ENCODE peak calls at places on chromosomes 13 and 19, in eight cellular contexts. One of them, this sample, is unnamed.

GRCh38 chr19:11480081-11480926 is 542 bp downstream of the ELAVL3 start:
- DNase-seq in thoracic aorta: no peak
- DNase-seq in activated T-helper 1 cell treated with anti-CD3 and anti-CD28 coated beads, Interleukin-12 subunit alpha, Interleukin-12 subunit beta, Interleukin-2, Interleukin-4 antibody, amounts not matched to agents 30 ng/mL and 10 ng/mL and 1 ng/mL, durations not matched to agents 14 hours and 24 hours and 36 hours: no peak
- DNase-seq in occipital lobe: peak
- DNase-seq in NCI-H1092: peak
- DNase-seq in B cell: peak
- DNase-seq in NCI-H2107: no peak
- DNase-seq in stimulated activated naive B cell treated with anti-CD40 and anti-IgM and Interleukin-4, amounts not matched to agents 10 μg/mL and 1 μg/mL and 100 μg/mL, for 72 hours: no peak
- DNase-seq in this sample: no peak

GRCh38 chr19:493391-494170 is 2.7 kb upstream of the MADCAM1 start:
- DNase-seq in activated T-helper 1 cell treated with anti-CD3 and anti-CD28 coated beads, Interleukin-12 subunit alpha, Interleukin-12 subunit beta, Interleukin-2, Interleukin-4 antibody, amounts not matched to agents 30 ng/mL and 10 ng/mL and 1 ng/mL, durations not matched to agents 14 hours and 24 hours and 36 hours: no peak
- DNase-seq in NCI-H2107: no peak
- DNase-seq in occipital lobe: no peak
- DNase-seq in B cell: no peak
- DNase-seq in stimulated activated naive B cell treated with anti-CD40 and anti-IgM and Interleukin-4, amounts not matched to agents 10 μg/mL and 1 μg/mL and 100 μg/mL, for 72 hours: no peak
- DNase-seq in NCI-H1092: no peak
- DNase-seq in thoracic aorta: no peak
- DNase-seq in this sample: no peak

GRCh38 chr19:49097453-49098288 is 12.4 kb downstream of the SNRNP70 start:
- DNase-seq in thoracic aorta: no peak
- DNase-seq in occipital lobe: peak
- DNase-seq in NCI-H2107: peak
- DNase-seq in activated T-helper 1 cell treated with anti-CD3 and anti-CD28 coated beads, Interleukin-12 subunit alpha, Interleukin-12 subunit beta, Interleukin-2, Interleukin-4 antibody, amounts not matched to agents 30 ng/mL and 10 ng/mL and 1 ng/mL, durations not matched to agents 14 hours and 24 hours and 36 hours: peak
- DNase-seq in B cell: peak
- DNase-seq in stimulated activated naive B cell treated with anti-CD40 and anti-IgM and Interleukin-4, amounts not matched to agents 10 μg/mL and 1 μg/mL and 100 μg/mL, for 72 hours: peak
- DNase-seq in NCI-H1092: peak
- DNase-seq in this sample: no peak

GRCh38 chr19:610071-610800 is 20.6 kb downstream of the HCN2 start:
- DNase-seq in stimulated activated naive B cell treated with anti-CD40 and anti-IgM and Interleukin-4, amounts not matched to agents 10 μg/mL and 1 μg/mL and 100 μg/mL, for 72 hours: no peak
- DNase-seq in activated T-helper 1 cell treated with anti-CD3 and anti-CD28 coated beads, Interleukin-12 subunit alpha, Interleukin-12 subunit beta, Interleukin-2, Interleukin-4 antibody, amounts not matched to agents 30 ng/mL and 10 ng/mL and 1 ng/mL, durations not matched to agents 14 hours and 24 hours and 36 hours: no peak
- DNase-seq in NCI-H2107: no peak
- DNase-seq in B cell: peak
- DNase-seq in thoracic aorta: no peak
- DNase-seq in occipital lobe: no peak
- DNase-seq in NCI-H1092: no peak
- DNase-seq in this sample: peak

GRCh38 chr19:5154129-5154798 is 185.4 kb downstream of the KDM4B start:
- DNase-seq in NCI-H2107: no peak
- DNase-seq in stimulated activated naive B cell treated with anti-CD40 and anti-IgM and Interleukin-4, amounts not matched to agents 10 μg/mL and 1 μg/mL and 100 μg/mL, for 72 hours: no peak
- DNase-seq in B cell: peak
- DNase-seq in NCI-H1092: no peak
- DNase-seq in occipital lobe: no peak
- DNase-seq in activated T-helper 1 cell treated with anti-CD3 and anti-CD28 coated beads, Interleukin-12 subunit alpha, Interleukin-12 subunit beta, Interleukin-2, Interleukin-4 antibody, amounts not matched to agents 30 ng/mL and 10 ng/mL and 1 ng/mL, durations not matched to agents 14 hours and 24 hours and 36 hours: no peak
- DNase-seq in thoracic aorta: no peak
- DNase-seq in this sample: no peak

GRCh38 chr13:45931211-45931610 is 79.7 kb upstream of the SIAH3 start:
- DNase-seq in occipital lobe: no peak
- DNase-seq in thoracic aorta: no peak
- DNase-seq in NCI-H2107: no peak
- DNase-seq in stimulated activated naive B cell treated with anti-CD40 and anti-IgM and Interleukin-4, amounts not matched to agents 10 μg/mL and 1 μg/mL and 100 μg/mL, for 72 hours: no peak
- DNase-seq in activated T-helper 1 cell treated with anti-CD3 and anti-CD28 coated beads, Interleukin-12 subunit alpha, Interleukin-12 subunit beta, Interleukin-2, Interleukin-4 antibody, amounts not matched to agents 30 ng/mL and 10 ng/mL and 1 ng/mL, durations not matched to agents 14 hours and 24 hours and 36 hours: no peak
- DNase-seq in B cell: no peak
- DNase-seq in NCI-H1092: no peak
- DNase-seq in this sample: no peak

GRCh38 chr19:6876790-6877189 is 10.6 kb upstream of the ADGRE1 start:
- DNase-seq in activated T-helper 1 cell treated with anti-CD3 and anti-CD28 coated beads, Interleukin-12 subunit alpha, Interleukin-12 subunit beta, Interleukin-2, Interleukin-4 antibody, amounts not matched to agents 30 ng/mL and 10 ng/mL and 1 ng/mL, durations not matched to agents 14 hours and 24 hours and 36 hours: no peak
- DNase-seq in B cell: no peak
- DNase-seq in occipital lobe: no peak
- DNase-seq in thoracic aorta: no peak
- DNase-seq in NCI-H1092: no peak
- DNase-seq in stimulated activated naive B cell treated with anti-CD40 and anti-IgM and Interleukin-4, amounts not matched to agents 10 μg/mL and 1 μg/mL and 100 μg/mL, for 72 hours: no peak
- DNase-seq in NCI-H2107: no peak
- DNase-seq in this sample: no peak

GRCh38 chr19:3224346-3225325 is at the start of gene CELF5:
- DNase-seq in occipital lobe: peak
- DNase-seq in activated T-helper 1 cell treated with anti-CD3 and anti-CD28 coated beads, Interleukin-12 subunit alpha, Interleukin-12 subunit beta, Interleukin-2, Interleukin-4 antibody, amounts not matched to agents 30 ng/mL and 10 ng/mL and 1 ng/mL, durations not matched to agents 14 hours and 24 hours and 36 hours: peak
- DNase-seq in NCI-H2107: peak
- DNase-seq in stimulated activated naive B cell treated with anti-CD40 and anti-IgM and Interleukin-4, amounts not matched to agents 10 μg/mL and 1 μg/mL and 100 μg/mL, for 72 hours: no peak
- DNase-seq in B cell: peak
- DNase-seq in NCI-H1092: peak
- DNase-seq in thoracic aorta: no peak
- DNase-seq in this sample: no peak

GRCh38 chr13:33212396-33212795 is 73.2 kb downstream of the STARD13 start:
- DNase-seq in NCI-H2107: no peak
- DNase-seq in thoracic aorta: no peak
- DNase-seq in NCI-H1092: no peak
- DNase-seq in activated T-helper 1 cell treated with anti-CD3 and anti-CD28 coated beads, Interleukin-12 subunit alpha, Interleukin-12 subunit beta, Interleukin-2, Interleukin-4 antibody, amounts not matched to agents 30 ng/mL and 10 ng/mL and 1 ng/mL, durations not matched to agents 14 hours and 24 hours and 36 hours: no peak
- DNase-seq in stimulated activated naive B cell treated with anti-CD40 and anti-IgM and Interleukin-4, amounts not matched to agents 10 μg/mL and 1 μg/mL and 100 μg/mL, for 72 hours: no peak
- DNase-seq in occipital lobe: no peak
- DNase-seq in B cell: no peak
- DNase-seq in this sample: no peak

GRCh38 chr19:56625708-56626107 is 17.3 kb upstream of the SMIM17 start:
- DNase-seq in stimulated activated naive B cell treated with anti-CD40 and anti-IgM and Interleukin-4, amounts not matched to agents 10 μg/mL and 1 μg/mL and 100 μg/mL, for 72 hours: no peak
- DNase-seq in occipital lobe: no peak
- DNase-seq in NCI-H1092: no peak
- DNase-seq in B cell: no peak
- DNase-seq in thoracic aorta: no peak
- DNase-seq in NCI-H2107: no peak
- DNase-seq in activated T-helper 1 cell treated with anti-CD3 and anti-CD28 coated beads, Interleukin-12 subunit alpha, Interleukin-12 subunit beta, Interleukin-2, Interleukin-4 antibody, amounts not matched to agents 30 ng/mL and 10 ng/mL and 1 ng/mL, durations not matched to agents 14 hours and 24 hours and 36 hours: no peak
- DNase-seq in this sample: no peak

This sample was measured in GM06990.